ENCODE peak calls at places on chromosome 21, in ten cellular contexts. K, F, Z, E, A, C, M, O, H and R are unnamed samples.

GRCh38 chr21:46120301-46121285 is 22.7 kb downstream of the COL6A2 start:
- DNase-seq in Z (no peak), C (no peak), M (peak), K (no peak), E (no peak), O (no peak), F (no peak), A (no peak), H (no peak), R (no peak)

GRCh38 chr21:43006874-43007208 is 32.5 kb downstream of the PKNOX1 start:
- DNase-seq in M (no peak), Z (no peak), F (no peak), A (no peak), E (peak), C (no peak), O (no peak), K (no peak), H (no peak), R (no peak)

GRCh38 chr21:25487046-25487594 is 120.2 kb downstream of the MRPL39 start:
- DNase-seq in H (peak), A (no peak), K (no peak), O (no peak), C (no peak), F (no peak), Z (no peak), E (no peak), M (no peak), R (no peak)

GRCh38 chr21:41316641-41317392 is at the start of gene FAM3B:
- DNase-seq in E (peak), C (no peak), A (peak), Z (no peak), O (peak), F (no peak), M (no peak), K (no peak), H (no peak), R (no peak)

GRCh38 chr21:44370027-44370735 is 16.8 kb downstream of the TRPM2 start:
- DNase-seq in O (peak), E (peak), F (no peak), H (no peak), A (peak), Z (peak), K (no peak), C (peak), M (peak), R (peak)

GRCh38 chr21:41621523-41621922 is 113.6 kb upstream of the TMPRSS2 start:
- DNase-seq in A (no peak), Z (no peak), C (no peak), F (no peak), K (no peak), M (no peak), H (no peak), E (no peak), O (no peak), R (no peak)

GRCh38 chr21:46063227-46063626 is 34.7 kb upstream of the COL6A2 start:
- DNase-seq in M (no peak), O (peak), Z (no peak), A (no peak), K (peak), E (no peak), C (peak), F (no peak), H (no peak), R (peak)

GRCh38 chr21:43959231-43960041 is 52.7 kb upstream of the TRAPPC10 start:
- DNase-seq in K (no peak), C (no peak), H (no peak), E (no peak), M (no peak), O (no peak), F (no peak), A (no peak), Z (no peak), R (no peak)

GRCh38 chr21:45494135-45494850 is 47.9 kb downstream of the SLC19A1 start:
- DNase-seq in F (no peak), K (no peak), H (no peak), Z (no peak), A (no peak), M (no peak), E (no peak), O (no peak), C (no peak), R (no peak)

GRCh38 chr21:38679531-38679930 is 126.2 kb upstream of the ETS2 start:
- DNase-seq in K (peak), E (no peak), A (no peak), C (peak), M (no peak), F (no peak), H (peak), O (no peak), Z (peak), R (peak)

GRCh38 chr21:46289655-46290178 is 3.6 kb downstream of the YBEY start:
- DNase-seq in H (no peak), F (no peak), O (no peak), Z (no peak), K (peak), M (no peak), E (no peak), A (no peak), C (no peak), R (no peak)

GRCh38 chr21:38721983-38722382 is 83.7 kb upstream of the ETS2 start:
- DNase-seq in F (no peak), C (peak), Z (no peak), O (no peak), K (no peak), H (no peak), A (no peak), E (no peak), M (no peak), R (peak)

GRCh38 chr21:17711896-17712295 is 99.2 kb upstream of the BTG3 start:
- DNase-seq in C (peak), Z (no peak), K (no peak), F (no peak), O (no peak), A (no peak), E (no peak), H (no peak), M (no peak), R (peak)

GRCh38 chr21:45280178-45280821 is 7.4 kb downstream of the POFUT2 start:
- DNase-seq in Z (no peak), H (no peak), O (no peak), A (no peak), M (no peak), C (no peak), E (no peak), K (no peak), F (no peak), R (no peak)

GRCh38 chr21:15514073-15514946 is 215.5 kb upstream of the USP25 start:
- DNase-seq in E (no peak), M (no peak), O (no peak), H (no peak), Z (no peak), A (no peak), C (no peak), K (no peak), F (peak), R (no peak)

GRCh38 chr21:44711327-44712202 is at the start of gene TSPEAR:
- DNase-seq in Z (no peak), K (no peak), C (no peak), E (peak), F (no peak), A (peak), M (no peak), H (no peak), O (peak), R (no peak)

GRCh38 chr21:46617267-46618051 is 12.6 kb upstream of the S100B start:
- DNase-seq in O (no peak), E (no peak), K (no peak), C (peak), F (no peak), H (peak), Z (peak), M (no peak), A (no peak), R (peak)

GRCh38 chr21:43645414-43645891 is 13.8 kb downstream of the HSF2BP start:
- DNase-seq in Z (peak), M (peak), K (peak), E (no peak), A (no peak), C (peak), H (peak), F (no peak), O (no peak), R (peak)

GRCh38 chr21:30227633-30228404 is 11.9 kb upstream of the CLDN8 start:
- DNase-seq in M (no peak), Z (peak), E (no peak), C (peak), F (no peak), K (peak), O (no peak), H (peak), A (no peak), R (peak)

GRCh38 chr21:39559511-39559910 is 53.2 kb upstream of the B3GALT5 start:
- DNase-seq in K (no peak), F (no peak), H (no peak), O (no peak), C (no peak), M (no peak), Z (no peak), E (no peak), A (no peak), R (no peak)

GRCh38 chr21:33455858-33456446 is 23.8 kb downstream of the TMEM50B start:
- DNase-seq in O (no peak), Z (no peak), E (no peak), F (no peak), A (no peak), K (no peak), H (no peak), M (no peak), C (no peak), R (no peak)

GRCh38 chr21:36973986-36974850 is 7.7 kb upstream of the HLCS start:
- DNase-seq in A (no peak), H (no peak), M (no peak), E (no peak), K (no peak), C (no peak), Z (no peak), O (no peak), F (no peak), R (no peak)

GRCh38 chr21:29342394-29342957 is 43.8 kb downstream of the BACH1 start:
- DNase-seq in Z (peak), E (no peak), M (peak), O (no peak), H (peak), A (no peak), C (peak), K (peak), F (no peak), R (peak)

GRCh38 chr21:17536381-17536780 is 23.5 kb downstream of the CXADR start:
- DNase-seq in E (no peak), Z (no peak), O (no peak), F (no peak), A (no peak), M (no peak), K (no peak), C (no peak), H (no peak), R (no peak)

GRCh38 chr21:36076878-36077658 is 7.2 kb downstream of the CBR1 start:
- DNase-seq in K (no peak), H (no peak), E (no peak), F (no peak), Z (no peak), C (no peak), M (no peak), O (no peak), A (no peak), R (no peak)

GRCh38 chr21:39633770-39634181 is 21.0 kb downstream of the B3GALT5 start:
- DNase-seq in A (no peak), C (peak), K (peak), M (no peak), H (peak), O (no peak), F (no peak), E (no peak), Z (peak), R (peak)

GRCh38 chr21:29233611-29234540 is 64.8 kb upstream of the BACH1 start:
- DNase-seq in H (no peak), O (no peak), M (no peak), C (no peak), Z (no peak), K (no peak), F (no peak), A (no peak), E (no peak), R (no peak)

GRCh38 chr21:17387030-17387617 is 125.7 kb upstream of the CXADR start:
- DNase-seq in O (no peak), Z (peak), K (peak), F (no peak), M (no peak), H (peak), C (peak), A (peak), E (peak), R (peak)

GRCh38 chr21:46049890-46050650 is 47.8 kb upstream of the COL6A2 start:
- DNase-seq in O (peak), A (no peak), F (no peak), H (no peak), M (peak), K (no peak), C (no peak), E (no peak), Z (no peak), R (no peak)

GRCh38 chr21:26782349-26782748 is 62.9 kb downstream of the ADAMTS1 start:
- DNase-seq in A (no peak), C (no peak), K (no peak), O (no peak), H (no peak), F (no peak), E (no peak), Z (no peak), M (no peak), R (no peak)

GRCh38 chr21:31326478-31327247 is 17.4 kb downstream of the TIAM1 start:
- DNase-seq in F (no peak), E (no peak), M (no peak), O (no peak), Z (no peak), H (peak), A (no peak), C (peak), K (no peak), R (no peak)

GRCh38 chr21:27812279-27812678 is 845.4 kb upstream of the ADAMTS5 start:
- DNase-seq in M (no peak), K (no peak), Z (peak), A (no peak), E (no peak), O (no peak), F (no peak), H (no peak), C (peak), R (peak)

GRCh38 chr21:33881689-33882440 is 33.7 kb downstream of the ATP5PO start:
- DNase-seq in E (no peak), A (no peak), H (no peak), K (no peak), M (no peak), C (no peak), F (no peak), Z (no peak), O (no peak), R (peak)

GRCh38 chr21:42417533-42417932 is 13.8 kb downstream of the UBASH3A start:
- DNase-seq in M (no peak), H (no peak), C (no peak), Z (no peak), A (no peak), F (no peak), E (no peak), O (no peak), K (no peak), R (no peak)

GRCh38 chr21:38646213-38646837 is 148.0 kb upstream of the ERG start:
- DNase-seq in K (no peak), Z (peak), M (no peak), H (peak), O (no peak), A (no peak), F (no peak), E (no peak), C (no peak), R (no peak)